ENCODE peak calls at places on chromosomes 4 and X, in six cellular contexts. P is aorta, S is H1, Z is mesenchymal stem cell, W is neural progenitor cell, A is OCI-LY7. U is an unnamed sample. For H3K4me1, the result is how much of the 10 kb centered on the place peaks cover.

GRCh38 chr4:38109370-38109769 is 149.2 kb downstream of the PTTG2 start:
- DNase-seq in A (no peak), S (no peak), W (no peak), P (no peak), Z (no peak), U (no peak)

GRCh38 chrX:77174680-77175336 is 272.4 kb upstream of the FGF16 start:
- DNase-seq in W (no peak), P (no peak), A (no peak), Z (no peak), S (no peak), U (no peak)

GRCh38 chr4:33714971-33715370 is 2529.3 kb downstream of the ARAP2 start:
- DNase-seq in Z (no peak), A (no peak), S (no peak), W (no peak), P (no peak), U (no peak)

GRCh38 chr4:184807797-184808718 is 17.7 kb downstream of the ACSL1 start:
- DNase-seq in S (peak), W (peak), P (no peak), A (no peak), Z (peak), U (no peak)

GRCh38 chr4:185771696-185772390 is 40.2 kb downstream of the SORBS2 start:
- DNase-seq in Z (no peak), S (no peak), W (no peak), P (no peak), A (no peak), U (no peak)

GRCh38 chrX:100768679-100769338 is 36.9 kb upstream of the SYTL4 start:
- DNase-seq in S (peak), P (peak), A (peak), Z (peak), W (peak), U (peak)

GRCh38 chrX:108064613-108065012 is 19.7 kb downstream of the VSIG1 start:
- DNase-seq in A (no peak), W (peak), Z (no peak), S (no peak), P (no peak), U (no peak)

GRCh38 chr4:8708401-8709021 is 115.9 kb downstream of the CPZ start:
- DNase-seq in W (no peak), Z (no peak), P (peak), S (peak), A (no peak), U (peak)

GRCh38 chr4:6471303-6472007 is 959 bp downstream of the PPP2R2C start:
- DNase-seq in P (no peak), Z (peak), W (peak), A (no peak), S (peak), U (no peak)

GRCh38 chr4:132195181-132195580 is 953.9 kb upstream of the PCDH10 start:
- DNase-seq in A (no peak), Z (peak), S (no peak), P (no peak), W (no peak), U (no peak)

GRCh38 chrX:106510713-106511411 is 100.9 kb upstream of the RADX start:
- DNase-seq in P (no peak), S (no peak), A (no peak), W (no peak), Z (no peak), U (no peak)

GRCh38 chr4:13384055-13384454 is 100.1 kb downstream of the RAB28 start:
- DNase-seq in A (no peak), W (no peak), P (no peak), S (no peak), Z (no peak), U (peak)

GRCh38 chr4:55154290-55154880 is 29.0 kb upstream of the KDR start:
- DNase-seq in W (no peak), S (no peak), P (no peak), A (no peak), Z (no peak), U (no peak)

GRCh38 chr4:174122705-174123104 is 160.8 kb downstream of the FBXO8 start:
- DNase-seq in Z (peak), W (no peak), S (no peak), P (no peak), A (no peak), U (no peak)

GRCh38 chr4:179307297-179308136 is 1865.3 kb upstream of the AGA start:
- DNase-seq in A (peak), Z (peak), P (no peak), S (peak), W (peak), U (no peak)

GRCh38 chr4:131091896-131092295 is 1995.9 kb downstream of the C4orf33 start:
- DNase-seq in S (no peak), Z (peak), P (no peak), A (peak), W (peak), U (no peak)

GRCh38 chr4:76430519-76431388 is 4.3 kb upstream of the SHROOM3 start:
- DNase-seq in W (peak), A (peak), Z (peak), P (no peak), S (no peak), U (no peak)

GRCh38 chr4:184548321-184548650 is 73.9 kb upstream of the IRF2 start:
- DNase-seq in Z (no peak), W (no peak), S (no peak), P (no peak), A (no peak), U (no peak)

GRCh38 chr4:147362868-147363440 is 117.9 kb upstream of the EDNRA start:
- DNase-seq in W (no peak), S (no peak), Z (peak), P (peak), A (no peak), U (peak)

GRCh38 chr4:77893451-77893850 is 30.8 kb downstream of the MRPL1 start:
- DNase-seq in A (peak), W (no peak), Z (no peak), P (no peak), S (no peak), U (no peak)

GRCh38 chr4:9925750-9926439 is 95.4 kb downstream of the SLC2A9 start:
- DNase-seq in W (no peak), P (no peak), S (no peak), A (no peak), Z (no peak), U (no peak)

GRCh38 chr4:72893354-72894066 is 176.0 kb downstream of the COX18 start:
- DNase-seq in P (no peak), S (no peak), A (no peak), Z (no peak), W (no peak), U (no peak)

GRCh38 chrX:53193093-53193492 is 31.9 kb downstream of the KDM5C start:
- DNase-seq in Z (no peak), P (no peak), S (no peak), W (no peak), A (no peak), U (no peak)

GRCh38 chr4:97624204-97624603 is 519.1 kb downstream of the STPG2 start:
- DNase-seq in S (no peak), W (no peak), Z (no peak), A (no peak), P (no peak), U (no peak)

GRCh38 chrX:15882704-15883539 is 28.3 kb upstream of the AP1S2 start:
- DNase-seq in W (no peak), A (peak), P (no peak), S (no peak), Z (peak), U (no peak)

GRCh38 chr4:13905543-13905942 is 278.0 kb upstream of the BOD1L1 start:
- DNase-seq in W (no peak), A (no peak), P (no peak), S (no peak), Z (no peak), U (no peak)

GRCh38 chr4:54185871-54186270 is 43.2 kb upstream of the PDGFRA start:
- DNase-seq in Z (no peak), W (no peak), S (no peak), P (no peak), A (no peak), U (no peak)

GRCh38 chr4:151174784-151175183 is 75.4 kb downstream of the RPS3A start:
- DNase-seq in P (no peak), Z (no peak), S (no peak), A (no peak), W (no peak), U (no peak)

GRCh38 chr4:107988763-107989035 is 990 bp upstream of the HADH start:
- DNase-seq in P (no peak), A (no peak), Z (no peak), S (no peak), W (no peak), U (no peak)

GRCh38 chr4:144360394-144360793 is 219.9 kb upstream of the GYPA start:
- DNase-seq in Z (no peak), P (no peak), A (no peak), S (no peak), W (no peak), U (no peak)

GRCh38 chr4:112704991-112705845 is 68.3 kb downstream of the LARP7 start:
- DNase-seq in Z (peak), A (no peak), S (peak), W (peak), P (peak), U (no peak)

GRCh38 chr4:110625593-110626292 is 2.9 kb upstream of the PITX2 start:
- DNase-seq in Z (peak), A (no peak), P (no peak), W (peak), S (no peak), U (no peak)

GRCh38 chr4:152556814-152557213 is 20.9 kb upstream of the FBXW7 start:
- DNase-seq in S (no peak), A (no peak), Z (no peak), P (no peak), W (no peak), U (no peak)

GRCh38 chr4:7666011-7666410 is 231.3 kb upstream of the PSAPL1 start:
- DNase-seq in S (no peak), P (peak), A (no peak), W (no peak), Z (no peak), U (no peak)

GRCh38 chrX:13649823-13650222 is 3.1 kb upstream of the TCEANC start:
- DNase-seq in A (no peak), P (no peak), S (no peak), Z (peak), W (no peak), U (no peak)

DNA sequence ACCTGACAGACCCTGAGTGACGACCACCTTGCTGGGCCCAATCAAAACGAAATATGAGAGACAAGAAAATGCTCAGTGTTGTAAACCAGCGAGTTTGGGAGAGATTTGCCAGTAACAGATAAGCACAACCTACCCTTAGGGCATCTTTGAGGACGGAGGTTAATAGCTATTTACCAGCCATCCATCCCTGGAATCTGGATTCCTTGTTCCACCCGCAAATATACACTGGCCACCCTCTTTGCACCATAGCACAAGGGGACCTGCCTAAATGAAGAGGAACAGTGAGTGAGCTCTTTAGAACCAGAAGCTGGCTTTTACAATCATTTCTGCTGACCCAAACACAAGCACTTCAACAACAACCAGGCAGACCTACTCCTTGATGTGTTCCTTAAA is 725 bp downstream of the MPP1 start:
- DNase-seq in P (no peak), Z (no peak), S (no peak), W (no peak), A (no peak), U (no peak)
- H3K4me1 ChIP-seq in P (under half), Z (under half), S (under half), W (under half), A (under half), U (under half)

DNA sequence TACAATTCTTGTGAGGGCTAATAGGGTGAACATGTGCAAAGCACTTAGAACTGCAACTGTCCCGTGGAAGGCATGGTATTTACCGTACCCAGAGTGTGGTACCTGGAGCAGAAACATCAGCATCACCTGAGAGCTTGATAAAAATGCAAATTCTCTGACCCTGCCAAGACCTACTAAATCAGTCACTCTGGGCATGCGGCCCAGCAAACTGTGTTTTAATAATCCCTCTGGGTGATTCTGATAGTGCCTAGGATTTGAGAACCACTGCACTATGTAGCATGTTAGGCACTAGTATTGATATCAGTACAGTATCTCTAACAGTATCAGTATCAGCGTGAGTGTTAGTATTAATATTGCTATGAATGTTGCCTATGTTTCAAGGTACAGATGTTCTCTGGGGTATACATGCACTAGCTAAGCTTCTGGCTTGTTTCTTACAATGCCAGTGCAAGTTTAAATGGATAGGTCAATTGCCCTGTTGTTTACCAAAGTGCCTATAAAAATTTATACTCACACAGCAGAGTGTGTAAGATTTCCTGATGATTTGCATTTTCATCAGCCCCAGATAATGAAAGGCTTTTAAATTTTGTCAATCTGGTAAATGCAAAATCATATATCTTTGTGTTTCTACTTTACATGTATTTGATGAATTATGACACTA is 354.0 kb downstream of the HS3ST1 start:
- DNase-seq in A (no peak), W (no peak), S (no peak), Z (no peak), P (no peak), U (no peak)
- H3K27ac ChIP-seq in A (no peak), W (no peak), S (no peak), Z (no peak), P (no peak), U (no peak)

GRCh38 chr4:128358903-128359260 is 71.3 kb upstream of the PGRMC2 start:
- DNase-seq in P (no peak), Z (no peak), A (no peak), S (no peak), W (no peak), U (no peak)
- H3K4me1 ChIP-seq in P (under half), Z (under half), A (under half), S (under half), W (under half), U (under half)

GRCh38 chrX:69027181-69028005 is 137.9 kb downstream of the PJA1 start:
- DNase-seq in W (no peak), Z (peak), S (peak), A (no peak), P (no peak), U (no peak)

GRCh38 chrX:69029696-69030245 is 135.5 kb downstream of the PJA1 start:
- DNase-seq in P (no peak), A (no peak), S (peak), W (no peak), Z (no peak), U (no peak)

GRCh38 chrX:69025802-69026301 is 139.4 kb downstream of the PJA1 start:
- DNase-seq in A (no peak), Z (peak), P (no peak), S (no peak), W (no peak), U (no peak)

GRCh38 chrX:69028761-69029120 is 136.5 kb downstream of the PJA1 start:
- DNase-seq in Z (no peak), P (no peak), W (no peak), A (no peak), S (peak), U (no peak)

GRCh38 chrX:69028006-69028760 is 137.1 kb downstream of the PJA1 start:
- DNase-seq in S (peak), Z (peak), A (peak), W (no peak), P (no peak), U (no peak)
- H3K27ac ChIP-seq in S (no peak), Z (no peak), A (no peak), W (no peak), P (no peak), U (peak)

DNA sequence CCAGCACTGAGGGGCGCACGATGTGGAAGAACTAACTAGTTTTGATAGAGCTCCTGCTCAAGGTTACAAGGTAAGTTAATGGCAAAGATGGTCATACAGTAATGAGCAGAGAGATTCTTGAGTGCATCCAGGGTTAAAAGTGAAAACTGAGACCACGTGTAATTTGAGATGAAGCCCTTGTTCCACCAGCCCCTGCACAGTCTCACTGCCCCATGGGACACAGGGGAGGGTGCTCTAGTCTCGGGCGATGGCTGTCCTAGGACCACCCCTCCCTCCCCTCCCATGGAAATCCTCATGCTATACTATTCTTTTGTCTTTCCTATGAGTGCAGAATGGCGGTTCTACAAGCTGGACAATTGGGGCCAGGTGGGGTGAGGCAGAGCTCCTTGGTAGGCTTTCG is 1.8 kb downstream of the G6PD start:
- DNase-seq in Z (no peak), W (no peak), P (no peak), A (no peak), S (no peak), U (peak)
- H3K4me1 ChIP-seq in Z (under half), W (under half), P (under half), A (under half), S (under half), U (under half)

GRCh38 chrX:155069414-155069813 is 1.5 kb downstream of the CMC4 start:
- DNase-seq in P (no peak), A (no peak), Z (no peak), S (no peak), W (no peak), U (no peak)

GRCh38 chrX:155061770-155062169 is 9.2 kb downstream of the CMC4 start:
- DNase-seq in P (no peak), W (no peak), S (no peak), Z (no peak), A (no peak), U (no peak)

GRCh38 chrX:155068165-155068564 is 2.8 kb downstream of the CMC4 start:
- DNase-seq in P (no peak), Z (peak), S (no peak), W (no peak), A (no peak), U (peak)

GRCh38 chrX:155070038-155070437 is 898 bp downstream of the CMC4 start:
- DNase-seq in A (peak), P (no peak), Z (no peak), S (no peak), W (peak), U (no peak)

DNA sequence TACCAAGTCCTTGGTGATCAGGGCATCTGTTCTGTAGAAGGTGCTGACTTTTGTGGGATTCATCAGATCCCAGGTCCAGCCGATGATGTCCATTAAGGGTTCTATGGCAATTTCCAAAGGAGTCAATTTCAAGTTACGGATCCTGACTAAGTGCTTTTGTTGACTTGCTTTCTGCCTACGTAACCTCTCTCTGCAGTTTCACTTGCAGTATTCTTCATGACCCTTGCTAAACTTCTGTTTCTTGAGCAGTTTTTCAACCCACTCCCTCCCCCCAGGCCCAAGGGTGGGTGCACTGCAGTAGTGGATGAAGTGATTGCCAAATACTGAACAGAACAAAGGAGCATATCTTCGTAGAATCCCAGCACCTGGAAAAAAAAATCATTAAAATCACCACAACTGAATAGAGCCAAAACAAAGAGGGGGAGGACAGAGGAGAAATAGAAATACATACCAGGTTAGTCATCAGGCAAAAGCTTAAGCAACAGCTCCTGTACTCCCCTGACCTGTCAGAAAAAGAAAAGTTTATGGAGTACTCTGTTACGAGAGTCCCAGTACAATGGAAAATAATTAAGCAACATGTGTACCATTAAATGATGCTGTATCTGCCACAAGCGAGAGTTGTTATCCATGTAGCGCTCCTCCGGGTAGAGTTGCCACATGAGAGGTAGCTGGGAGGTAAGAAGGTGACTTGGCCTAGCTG is 5.8 kb downstream of the CMC4 start:
- DNase-seq in A (no peak), S (no peak), W (no peak), Z (peak), P (no peak), U (peak)
- H3K27ac ChIP-seq in A (no peak), S (no peak), W (no peak), Z (peak), P (no peak), U (no peak)

GRCh38 chr4:2863649-2864048 is 20.0 kb downstream of the ADD1 start:
- DNase-seq in Z (no peak), A (no peak), W (no peak), S (no peak), P (no peak), U (no peak)
- H3K4me1 ChIP-seq in Z (under half), A (under half), W (half or more), S (under half), P (under half), U (under half)

U was measured in kidney.